ENCODE peak calls at places on chromosomes 11 and 22, in five cellular contexts. I is COR-L47; E is activated T-helper 1 cell treated with anti-CD3 and anti-CD28 coated beads, Interleukin-12 subunit alpha, Interleukin-12 subunit beta, Interleukin-2, Interleukin-4 antibody, amounts not matched to agents 30 ng/mL and 10 ng/mL and 1 ng/mL, durations not matched to agents 14 hours and 24 hours and 36 hours; X is posterior vena cava; H is fibroblast of the aortic adventitia. D is an unnamed sample.

GRCh38 chr11:11119917-11120316 is 233.1 kb downstream of the CSNK2A3 start:
- DNase-seq in I (no peak), E (no peak), X (no peak), H (no peak), D (no peak)

GRCh38 chr11:67606150-67606476 is 623 bp upstream of the NDUFV1 start:
- DNase-seq in I (no peak), E (no peak), X (peak), H (peak), D (no peak)

GRCh38 chr11:131609317-131609716 is 238.9 kb downstream of the NTM start:
- DNase-seq in I (no peak), E (no peak), X (no peak), H (peak), D (no peak)

GRCh38 chr11:70012134-70012733 is 65.9 kb upstream of the ANO1 start:
- DNase-seq in I (no peak), E (no peak), X (no peak), H (no peak), D (no peak)

GRCh38 chr11:64127267-64128072 is 38.4 kb downstream of the MACROD1 start:
- DNase-seq in I (no peak), E (no peak), X (no peak), H (no peak), D (no peak)

GRCh38 chr11:117584056-117584830 is 212.8 kb downstream of the DSCAML1 start:
- DNase-seq in I (no peak), E (no peak), X (peak), H (peak), D (peak)

GRCh38 chr11:94897330-94897768 is 76.0 kb downstream of the CWC15 start:
- DNase-seq in I (peak), E (no peak), X (no peak), H (peak), D (no peak)

GRCh38 chr11:65522640-65523322 is 2.1 kb upstream of the SCYL1 start:
- DNase-seq in I (no peak), E (no peak), X (peak), H (no peak), D (no peak)

GRCh38 chr22:29382575-29383328 is 5.6 kb downstream of the AP1B1 start:
- DNase-seq in I (no peak), E (no peak), X (no peak), H (no peak), D (no peak)

GRCh38 chr11:77191823-77192495 is 63.9 kb downstream of the MYO7A start:
- DNase-seq in I (peak), E (peak), X (no peak), H (peak), D (no peak)

GRCh38 chr11:130459521-130459920 is 11.1 kb downstream of the ADAMTS15 start:
- DNase-seq in I (no peak), E (no peak), X (no peak), H (no peak), D (no peak)

GRCh38 chr22:29710922-29711593 is 8.7 kb upstream of the CABP7 start:
- DNase-seq in I (peak), E (no peak), X (no peak), H (no peak), D (no peak)

GRCh38 chr11:134727204-134727603 is 315.2 kb upstream of the B3GAT1 start:
- DNase-seq in I (no peak), E (no peak), X (no peak), H (no peak), D (no peak)

GRCh38 chr11:69419662-69420061 is 61.8 kb upstream of the LINC01488 start:
- DNase-seq in I (no peak), E (no peak), X (peak), H (no peak), D (no peak)

GRCh38 chr11:19968860-19969259 is 191.4 kb downstream of the DBX1 start:
- DNase-seq in I (no peak), E (no peak), X (no peak), H (no peak), D (no peak)

GRCh38 chr22:45726081-45726480 is 54.4 kb downstream of the ATXN10 start:
- DNase-seq in I (no peak), E (no peak), X (no peak), H (peak), D (no peak)

GRCh38 chr11:47254381-47254780 is 3.4 kb upstream of the NR1H3 start:
- DNase-seq in I (no peak), E (no peak), X (no peak), H (peak), D (no peak)

GRCh38 chr11:59753650-59754493 is 1.3 kb upstream of the STX3 start:
- DNase-seq in I (peak), E (peak), X (peak), H (peak), D (peak)

GRCh38 chr11:134576286-134576685 is 164.2 kb upstream of the B3GAT1 start:
- DNase-seq in I (no peak), E (no peak), X (no peak), H (no peak), D (peak)

GRCh38 chr22:30943368-30943767 is 25.2 kb downstream of the MORC2 start:
- DNase-seq in I (no peak), E (peak), X (no peak), H (no peak), D (no peak)

GRCh38 chr11:132632641-132633124 is 899.6 kb downstream of the OPCML start:
- DNase-seq in I (no peak), E (no peak), X (no peak), H (peak), D (no peak)

GRCh38 chr11:32326522-32326921 is 108.8 kb downstream of the WT1 start:
- DNase-seq in I (no peak), E (no peak), X (no peak), H (peak), D (no peak)

GRCh38 chr11:34030386-34030785 is 21.1 kb upstream of the CAPRIN1 start:
- DNase-seq in I (no peak), E (no peak), X (no peak), H (no peak), D (no peak)

GRCh38 chr11:111327908-111328624 is 29.7 kb downstream of the POU2AF3 start:
- DNase-seq in I (no peak), E (no peak), X (no peak), H (no peak), D (no peak)

GRCh38 chr11:2921742-2922493 is 7.3 kb downstream of the PHLDA2 start:
- DNase-seq in I (no peak), E (no peak), X (no peak), H (no peak), D (no peak)

GRCh38 chr22:23237841-23238240 is 57.5 kb downstream of the BCR start:
- DNase-seq in I (no peak), E (no peak), X (no peak), H (no peak), D (no peak)

GRCh38 chr11:2891291-2891690 is 5.7 kb upstream of the CDKN1C start:
- DNase-seq in I (no peak), E (no peak), X (no peak), H (no peak), D (no peak)

GRCh38 chr22:31244044-31244942 is 32.2 kb downstream of the LIMK2 start:
- DNase-seq in I (no peak), E (no peak), X (peak), H (peak), D (peak)

GRCh38 chr11:35166369-35167360 is 27.7 kb downstream of the CD44 start:
- DNase-seq in I (no peak), E (peak), X (peak), H (peak), D (no peak)

D was measured in mesenteric fat pad.